ENCODE peak calls at places on chromosomes 12 and 14, in seven cellular contexts. One of them, this sample, is unnamed.

GRCh38 chr14:92744198-92744597 is 4.2 kb downstream of the LGMN start:
- DNase-seq in GM04504: no peak
- DNase-seq in kidney glomerular epithelial cell: no peak
- DNase-seq in stimulated activated CD4-positive, alpha-beta T cell treated with anti-CD3 and anti-CD28 coated beads, Interleukin-12 subunit alpha, Interleukin-12 subunit beta, amount 100 ng/mL, for 24 hours: no peak
- DNase-seq in NCI-H524: no peak
- DNase-seq in left lobe of liver: no peak
- DNase-seq in cardiac muscle cell: no peak
- DNase-seq in this sample: no peak

GRCh38 chr12:113186033-113186365 is 478 bp downstream of the RITA1 start:
- DNase-seq in NCI-H524: no peak
- DNase-seq in left lobe of liver: no peak
- DNase-seq in kidney glomerular epithelial cell: peak; percentile 28
- DNase-seq in GM04504: no peak
- DNase-seq in cardiac muscle cell: no peak
- DNase-seq in stimulated activated CD4-positive, alpha-beta T cell treated with anti-CD3 and anti-CD28 coated beads, Interleukin-12 subunit alpha, Interleukin-12 subunit beta, amount 100 ng/mL, for 24 hours: no peak
- DNase-seq in this sample: no peak

GRCh38 chr12:48977290-48978281 is 536 bp upstream of the WNT1 start:
- DNase-seq in GM04504: no peak
- DNase-seq in cardiac muscle cell: no peak
- DNase-seq in stimulated activated CD4-positive, alpha-beta T cell treated with anti-CD3 and anti-CD28 coated beads, Interleukin-12 subunit alpha, Interleukin-12 subunit beta, amount 100 ng/mL, for 24 hours: peak; percentile 84
- DNase-seq in NCI-H524: no peak
- DNase-seq in kidney glomerular epithelial cell: no peak
- DNase-seq in left lobe of liver: no peak
- DNase-seq in this sample: no peak

GRCh38 chr14:52917732-52918131 is 33.1 kb downstream of the FERMT2 start:
- DNase-seq in kidney glomerular epithelial cell: peak; percentile 67
- DNase-seq in cardiac muscle cell: no peak
- DNase-seq in stimulated activated CD4-positive, alpha-beta T cell treated with anti-CD3 and anti-CD28 coated beads, Interleukin-12 subunit alpha, Interleukin-12 subunit beta, amount 100 ng/mL, for 24 hours: no peak
- DNase-seq in left lobe of liver: peak; percentile 66
- DNase-seq in GM04504: no peak
- DNase-seq in NCI-H524: no peak
- DNase-seq in this sample: peak; percentile 59

GRCh38 chr14:100740196-100740825 is 13.6 kb downstream of the DLK1 start:
- DNase-seq in stimulated activated CD4-positive, alpha-beta T cell treated with anti-CD3 and anti-CD28 coated beads, Interleukin-12 subunit alpha, Interleukin-12 subunit beta, amount 100 ng/mL, for 24 hours: no peak
- DNase-seq in cardiac muscle cell: no peak
- DNase-seq in kidney glomerular epithelial cell: no peak
- DNase-seq in GM04504: no peak
- DNase-seq in left lobe of liver: no peak
- DNase-seq in NCI-H524: no peak
- DNase-seq in this sample: no peak

GRCh38 chr14:104977681-104978647 is at the start of gene AHNAK2:
- DNase-seq in GM04504: no peak
- DNase-seq in NCI-H524: peak; percentile 66
- DNase-seq in left lobe of liver: peak; percentile 83
- DNase-seq in stimulated activated CD4-positive, alpha-beta T cell treated with anti-CD3 and anti-CD28 coated beads, Interleukin-12 subunit alpha, Interleukin-12 subunit beta, amount 100 ng/mL, for 24 hours: peak; percentile 42
- DNase-seq in cardiac muscle cell: peak; percentile 95
- DNase-seq in kidney glomerular epithelial cell: peak; percentile 14
- DNase-seq in this sample: no peak

GRCh38 chr12:102883204-102883799 is 33.7 kb downstream of the PAH start:
- DNase-seq in NCI-H524: peak; percentile 41
- DNase-seq in GM04504: peak; percentile 8
- DNase-seq in stimulated activated CD4-positive, alpha-beta T cell treated with anti-CD3 and anti-CD28 coated beads, Interleukin-12 subunit alpha, Interleukin-12 subunit beta, amount 100 ng/mL, for 24 hours: peak; percentile 33
- DNase-seq in left lobe of liver: no peak
- DNase-seq in cardiac muscle cell: peak; percentile 73
- DNase-seq in kidney glomerular epithelial cell: peak; percentile 8
- DNase-seq in this sample: no peak

GRCh38 chr12:50926415-50926814 is 25.9 kb upstream of the HIGD1C start:
- DNase-seq in left lobe of liver: no peak
- DNase-seq in NCI-H524: no peak
- DNase-seq in stimulated activated CD4-positive, alpha-beta T cell treated with anti-CD3 and anti-CD28 coated beads, Interleukin-12 subunit alpha, Interleukin-12 subunit beta, amount 100 ng/mL, for 24 hours: no peak
- DNase-seq in cardiac muscle cell: no peak
- DNase-seq in GM04504: no peak
- DNase-seq in kidney glomerular epithelial cell: no peak
- DNase-seq in this sample: no peak

GRCh38 chr12:49236423-49236822 is 28.5 kb upstream of the TUBA1C start:
- DNase-seq in GM04504: no peak
- DNase-seq in left lobe of liver: no peak
- DNase-seq in NCI-H524: no peak
- DNase-seq in stimulated activated CD4-positive, alpha-beta T cell treated with anti-CD3 and anti-CD28 coated beads, Interleukin-12 subunit alpha, Interleukin-12 subunit beta, amount 100 ng/mL, for 24 hours: no peak
- DNase-seq in kidney glomerular epithelial cell: no peak
- DNase-seq in cardiac muscle cell: no peak
- DNase-seq in this sample: no peak

GRCh38 chr12:45655186-45655585 is 74.3 kb upstream of the ARID2 start:
- DNase-seq in NCI-H524: peak; percentile 69
- DNase-seq in GM04504: no peak
- DNase-seq in stimulated activated CD4-positive, alpha-beta T cell treated with anti-CD3 and anti-CD28 coated beads, Interleukin-12 subunit alpha, Interleukin-12 subunit beta, amount 100 ng/mL, for 24 hours: peak; percentile 4
- DNase-seq in left lobe of liver: no peak
- DNase-seq in kidney glomerular epithelial cell: no peak
- DNase-seq in cardiac muscle cell: peak; percentile 15
- DNase-seq in this sample: no peak

GRCh38 chr14:21257395-21258193 is 11.6 kb downstream of the HNRNPC start:
- DNase-seq in NCI-H524: no peak
- DNase-seq in cardiac muscle cell: no peak
- DNase-seq in stimulated activated CD4-positive, alpha-beta T cell treated with anti-CD3 and anti-CD28 coated beads, Interleukin-12 subunit alpha, Interleukin-12 subunit beta, amount 100 ng/mL, for 24 hours: no peak
- DNase-seq in kidney glomerular epithelial cell: no peak
- DNase-seq in GM04504: no peak
- DNase-seq in left lobe of liver: no peak
- DNase-seq in this sample: no peak

GRCh38 chr12:77189463-77189862 is 124.1 kb upstream of the E2F7 start:
- DNase-seq in stimulated activated CD4-positive, alpha-beta T cell treated with anti-CD3 and anti-CD28 coated beads, Interleukin-12 subunit alpha, Interleukin-12 subunit beta, amount 100 ng/mL, for 24 hours: no peak
- DNase-seq in NCI-H524: peak; percentile 12
- DNase-seq in left lobe of liver: no peak
- DNase-seq in GM04504: peak; percentile 60
- DNase-seq in kidney glomerular epithelial cell: no peak
- DNase-seq in cardiac muscle cell: no peak
- DNase-seq in this sample: no peak

GRCh38 chr12:125100551-125101434 is 35.6 kb downstream of the AACS start:
- DNase-seq in kidney glomerular epithelial cell: peak; percentile 36
- DNase-seq in cardiac muscle cell: no peak
- DNase-seq in GM04504: no peak
- DNase-seq in left lobe of liver: no peak
- DNase-seq in stimulated activated CD4-positive, alpha-beta T cell treated with anti-CD3 and anti-CD28 coated beads, Interleukin-12 subunit alpha, Interleukin-12 subunit beta, amount 100 ng/mL, for 24 hours: no peak
- DNase-seq in NCI-H524: peak; percentile 34
- DNase-seq in this sample: no peak

GRCh38 chr14:63616015-63616414 is 25.7 kb downstream of the WDR89 start:
- DNase-seq in stimulated activated CD4-positive, alpha-beta T cell treated with anti-CD3 and anti-CD28 coated beads, Interleukin-12 subunit alpha, Interleukin-12 subunit beta, amount 100 ng/mL, for 24 hours: no peak
- DNase-seq in GM04504: no peak
- DNase-seq in NCI-H524: no peak
- DNase-seq in cardiac muscle cell: no peak
- DNase-seq in kidney glomerular epithelial cell: no peak
- DNase-seq in left lobe of liver: no peak
- DNase-seq in this sample: no peak

GRCh38 chr14:104851896-104852663 is 13.0 kb upstream of the CEP170B start:
- DNase-seq in NCI-H524: no peak
- DNase-seq in GM04504: no peak
- DNase-seq in stimulated activated CD4-positive, alpha-beta T cell treated with anti-CD3 and anti-CD28 coated beads, Interleukin-12 subunit alpha, Interleukin-12 subunit beta, amount 100 ng/mL, for 24 hours: no peak
- DNase-seq in kidney glomerular epithelial cell: no peak
- DNase-seq in cardiac muscle cell: no peak
- DNase-seq in left lobe of liver: peak; percentile 35
- DNase-seq in this sample: no peak

GRCh38 chr14:80493620-80494019 is 282.3 kb upstream of the DIO2 start:
- DNase-seq in left lobe of liver: no peak
- DNase-seq in cardiac muscle cell: no peak
- DNase-seq in GM04504: no peak
- DNase-seq in kidney glomerular epithelial cell: no peak
- DNase-seq in stimulated activated CD4-positive, alpha-beta T cell treated with anti-CD3 and anti-CD28 coated beads, Interleukin-12 subunit alpha, Interleukin-12 subunit beta, amount 100 ng/mL, for 24 hours: no peak
- DNase-seq in NCI-H524: no peak
- DNase-seq in this sample: no peak

GRCh38 chr12:1612196-1612595 is 16.8 kb upstream of the WNT5B start:
- DNase-seq in GM04504: no peak
- DNase-seq in kidney glomerular epithelial cell: no peak
- DNase-seq in cardiac muscle cell: peak; percentile 34
- DNase-seq in NCI-H524: no peak
- DNase-seq in stimulated activated CD4-positive, alpha-beta T cell treated with anti-CD3 and anti-CD28 coated beads, Interleukin-12 subunit alpha, Interleukin-12 subunit beta, amount 100 ng/mL, for 24 hours: no peak
- DNase-seq in left lobe of liver: no peak
- DNase-seq in this sample: no peak

GRCh38 chr12:39145175-39145999 is 240.0 kb upstream of the CPNE8 start:
- DNase-seq in cardiac muscle cell: peak; percentile 5
- DNase-seq in NCI-H524: peak; percentile 39
- DNase-seq in left lobe of liver: no peak
- DNase-seq in GM04504: no peak
- DNase-seq in stimulated activated CD4-positive, alpha-beta T cell treated with anti-CD3 and anti-CD28 coated beads, Interleukin-12 subunit alpha, Interleukin-12 subunit beta, amount 100 ng/mL, for 24 hours: peak; percentile 51
- DNase-seq in kidney glomerular epithelial cell: no peak
- DNase-seq in this sample: no peak

GRCh38 chr12:25241171-25242020 is 9.3 kb downstream of the KRAS start:
- DNase-seq in NCI-H524: no peak
- DNase-seq in cardiac muscle cell: peak; percentile 51
- DNase-seq in left lobe of liver: no peak
- DNase-seq in kidney glomerular epithelial cell: peak; percentile 34
- DNase-seq in GM04504: no peak
- DNase-seq in stimulated activated CD4-positive, alpha-beta T cell treated with anti-CD3 and anti-CD28 coated beads, Interleukin-12 subunit alpha, Interleukin-12 subunit beta, amount 100 ng/mL, for 24 hours: no peak
- DNase-seq in this sample: no peak

GRCh38 chr12:30980886-30981662 is 54.5 kb downstream of the TSPAN11 start:
- DNase-seq in GM04504: no peak
- DNase-seq in stimulated activated CD4-positive, alpha-beta T cell treated with anti-CD3 and anti-CD28 coated beads, Interleukin-12 subunit alpha, Interleukin-12 subunit beta, amount 100 ng/mL, for 24 hours: no peak
- DNase-seq in left lobe of liver: no peak
- DNase-seq in cardiac muscle cell: peak; percentile 44
- DNase-seq in NCI-H524: no peak
- DNase-seq in kidney glomerular epithelial cell: no peak
- DNase-seq in this sample: no peak

GRCh38 chr14:96225745-96226151 is 21.1 kb downstream of the BDKRB2 start:
- DNase-seq in cardiac muscle cell: peak; percentile 55
- DNase-seq in NCI-H524: no peak
- DNase-seq in kidney glomerular epithelial cell: no peak
- DNase-seq in left lobe of liver: no peak
- DNase-seq in GM04504: peak; percentile 26
- DNase-seq in stimulated activated CD4-positive, alpha-beta T cell treated with anti-CD3 and anti-CD28 coated beads, Interleukin-12 subunit alpha, Interleukin-12 subunit beta, amount 100 ng/mL, for 24 hours: no peak
- DNase-seq in this sample: no peak

GRCh38 chr12:88181881-88182280 is 39.8 kb downstream of the TMTC3 start:
- DNase-seq in left lobe of liver: no peak
- DNase-seq in cardiac muscle cell: no peak
- DNase-seq in GM04504: no peak
- DNase-seq in kidney glomerular epithelial cell: no peak
- DNase-seq in NCI-H524: no peak
- DNase-seq in stimulated activated CD4-positive, alpha-beta T cell treated with anti-CD3 and anti-CD28 coated beads, Interleukin-12 subunit alpha, Interleukin-12 subunit beta, amount 100 ng/mL, for 24 hours: no peak
- DNase-seq in this sample: no peak

GRCh38 chr14:30808576-30808975 is 65.8 kb upstream of the COCH start:
- DNase-seq in GM04504: no peak
- DNase-seq in stimulated activated CD4-positive, alpha-beta T cell treated with anti-CD3 and anti-CD28 coated beads, Interleukin-12 subunit alpha, Interleukin-12 subunit beta, amount 100 ng/mL, for 24 hours: no peak
- DNase-seq in NCI-H524: no peak
- DNase-seq in cardiac muscle cell: no peak
- DNase-seq in kidney glomerular epithelial cell: peak; percentile 28
- DNase-seq in left lobe of liver: no peak
- DNase-seq in this sample: no peak

GRCh38 chr12:67515679-67516363 is 132.7 kb upstream of the DYRK2 start:
- DNase-seq in GM04504: no peak
- DNase-seq in NCI-H524: no peak
- DNase-seq in stimulated activated CD4-positive, alpha-beta T cell treated with anti-CD3 and anti-CD28 coated beads, Interleukin-12 subunit alpha, Interleukin-12 subunit beta, amount 100 ng/mL, for 24 hours: no peak
- DNase-seq in left lobe of liver: no peak
- DNase-seq in kidney glomerular epithelial cell: no peak
- DNase-seq in cardiac muscle cell: no peak
- DNase-seq in this sample: no peak

GRCh38 chr12:1795221-1795784 is 25.1 kb upstream of the LRTM2 start:
- DNase-seq in kidney glomerular epithelial cell: no peak
- DNase-seq in NCI-H524: no peak
- DNase-seq in cardiac muscle cell: no peak
- DNase-seq in left lobe of liver: peak; percentile 50
- DNase-seq in GM04504: no peak
- DNase-seq in stimulated activated CD4-positive, alpha-beta T cell treated with anti-CD3 and anti-CD28 coated beads, Interleukin-12 subunit alpha, Interleukin-12 subunit beta, amount 100 ng/mL, for 24 hours: no peak
- DNase-seq in this sample: no peak

GRCh38 chr12:108447168-108447840 is 67.8 kb upstream of the FICD start:
- DNase-seq in GM04504: peak; percentile 2
- DNase-seq in NCI-H524: no peak
- DNase-seq in left lobe of liver: no peak
- DNase-seq in cardiac muscle cell: no peak
- DNase-seq in stimulated activated CD4-positive, alpha-beta T cell treated with anti-CD3 and anti-CD28 coated beads, Interleukin-12 subunit alpha, Interleukin-12 subunit beta, amount 100 ng/mL, for 24 hours: no peak
- DNase-seq in kidney glomerular epithelial cell: no peak
- DNase-seq in this sample: no peak

GRCh38 chr14:23055621-23056256 is 1.6 kb downstream of the CDH24 start:
- DNase-seq in NCI-H524: no peak
- DNase-seq in cardiac muscle cell: no peak
- DNase-seq in stimulated activated CD4-positive, alpha-beta T cell treated with anti-CD3 and anti-CD28 coated beads, Interleukin-12 subunit alpha, Interleukin-12 subunit beta, amount 100 ng/mL, for 24 hours: no peak
- DNase-seq in left lobe of liver: no peak
- DNase-seq in GM04504: no peak
- DNase-seq in kidney glomerular epithelial cell: no peak
- DNase-seq in this sample: no peak

GRCh38 chr12:102567031-102567985 is 86.9 kb upstream of the IGF1 start:
- DNase-seq in GM04504: peak; percentile 58
- DNase-seq in NCI-H524: no peak
- DNase-seq in stimulated activated CD4-positive, alpha-beta T cell treated with anti-CD3 and anti-CD28 coated beads, Interleukin-12 subunit alpha, Interleukin-12 subunit beta, amount 100 ng/mL, for 24 hours: no peak
- DNase-seq in kidney glomerular epithelial cell: peak; percentile 92
- DNase-seq in left lobe of liver: no peak
- DNase-seq in cardiac muscle cell: no peak
- DNase-seq in this sample: no peak

GRCh38 chr12:92597997-92598396 is 104.8 kb upstream of the PLEKHG7 start:
- DNase-seq in kidney glomerular epithelial cell: peak; percentile 8
- DNase-seq in GM04504: no peak
- DNase-seq in NCI-H524: no peak
- DNase-seq in left lobe of liver: no peak
- DNase-seq in cardiac muscle cell: no peak
- DNase-seq in stimulated activated CD4-positive, alpha-beta T cell treated with anti-CD3 and anti-CD28 coated beads, Interleukin-12 subunit alpha, Interleukin-12 subunit beta, amount 100 ng/mL, for 24 hours: no peak
- DNase-seq in this sample: no peak

GRCh38 chr14:56659361-56659760 is 79.8 kb downstream of the TMEM260 start:
- DNase-seq in kidney glomerular epithelial cell: no peak
- DNase-seq in NCI-H524: no peak
- DNase-seq in cardiac muscle cell: peak; percentile 6
- DNase-seq in stimulated activated CD4-positive, alpha-beta T cell treated with anti-CD3 and anti-CD28 coated beads, Interleukin-12 subunit alpha, Interleukin-12 subunit beta, amount 100 ng/mL, for 24 hours: no peak
- DNase-seq in left lobe of liver: no peak
- DNase-seq in GM04504: no peak
- DNase-seq in this sample: no peak

GRCh38 chr12:52427083-52427482 is 7.1 kb downstream of the KRT75 start:
- DNase-seq in cardiac muscle cell: no peak
- DNase-seq in NCI-H524: no peak
- DNase-seq in left lobe of liver: no peak
- DNase-seq in stimulated activated CD4-positive, alpha-beta T cell treated with anti-CD3 and anti-CD28 coated beads, Interleukin-12 subunit alpha, Interleukin-12 subunit beta, amount 100 ng/mL, for 24 hours: no peak
- DNase-seq in GM04504: no peak
- DNase-seq in kidney glomerular epithelial cell: no peak
- DNase-seq in this sample: no peak

GRCh38 chr14:34049769-34050168 is 98.9 kb upstream of the EGLN3 start:
- DNase-seq in stimulated activated CD4-positive, alpha-beta T cell treated with anti-CD3 and anti-CD28 coated beads, Interleukin-12 subunit alpha, Interleukin-12 subunit beta, amount 100 ng/mL, for 24 hours: no peak
- DNase-seq in kidney glomerular epithelial cell: no peak
- DNase-seq in left lobe of liver: no peak
- DNase-seq in NCI-H524: no peak
- DNase-seq in cardiac muscle cell: no peak
- DNase-seq in GM04504: no peak
- DNase-seq in this sample: no peak

GRCh38 chr12:55899035-55899434 is 28.7 kb downstream of the PYM1 start:
- DNase-seq in GM04504: no peak
- DNase-seq in kidney glomerular epithelial cell: no peak
- DNase-seq in NCI-H524: no peak
- DNase-seq in left lobe of liver: no peak
- DNase-seq in stimulated activated CD4-positive, alpha-beta T cell treated with anti-CD3 and anti-CD28 coated beads, Interleukin-12 subunit alpha, Interleukin-12 subunit beta, amount 100 ng/mL, for 24 hours: peak; percentile 11
- DNase-seq in cardiac muscle cell: no peak
- DNase-seq in this sample: no peak

GRCh38 chr12:18139989-18140596 is 50.1 kb upstream of the RERGL start:
- DNase-seq in NCI-H524: no peak
- DNase-seq in stimulated activated CD4-positive, alpha-beta T cell treated with anti-CD3 and anti-CD28 coated beads, Interleukin-12 subunit alpha, Interleukin-12 subunit beta, amount 100 ng/mL, for 24 hours: no peak
- DNase-seq in cardiac muscle cell: peak; percentile 40
- DNase-seq in left lobe of liver: no peak
- DNase-seq in kidney glomerular epithelial cell: peak; percentile 60
- DNase-seq in GM04504: peak; percentile 2
- DNase-seq in this sample: peak; percentile 7

GRCh38 chr12:8980137-8980536 is 9.2 kb upstream of the KLRG1 start:
- DNase-seq in cardiac muscle cell: no peak
- DNase-seq in NCI-H524: no peak
- DNase-seq in GM04504: no peak
- DNase-seq in left lobe of liver: no peak
- DNase-seq in kidney glomerular epithelial cell: no peak
- DNase-seq in stimulated activated CD4-positive, alpha-beta T cell treated with anti-CD3 and anti-CD28 coated beads, Interleukin-12 subunit alpha, Interleukin-12 subunit beta, amount 100 ng/mL, for 24 hours: no peak
- DNase-seq in this sample: no peak

GRCh38 chr12:6230321-6231110 is 30.3 kb downstream of the CD9 start:
- DNase-seq in kidney glomerular epithelial cell: peak; percentile 36
- DNase-seq in cardiac muscle cell: no peak
- DNase-seq in stimulated activated CD4-positive, alpha-beta T cell treated with anti-CD3 and anti-CD28 coated beads, Interleukin-12 subunit alpha, Interleukin-12 subunit beta, amount 100 ng/mL, for 24 hours: peak; percentile 47
- DNase-seq in NCI-H524: no peak
- DNase-seq in GM04504: no peak
- DNase-seq in left lobe of liver: no peak
- DNase-seq in this sample: no peak

GRCh38 chr14:99064262-99064954 is 207.6 kb downstream of the BCL11B start:
- DNase-seq in GM04504: no peak
- DNase-seq in stimulated activated CD4-positive, alpha-beta T cell treated with anti-CD3 and anti-CD28 coated beads, Interleukin-12 subunit alpha, Interleukin-12 subunit beta, amount 100 ng/mL, for 24 hours: no peak
- DNase-seq in NCI-H524: no peak
- DNase-seq in cardiac muscle cell: no peak
- DNase-seq in kidney glomerular epithelial cell: no peak
- DNase-seq in left lobe of liver: no peak
- DNase-seq in this sample: no peak

GRCh38 chr14:91883770-91884169 is 16.4 kb upstream of the TC2N start:
- DNase-seq in left lobe of liver: no peak
- DNase-seq in NCI-H524: no peak
- DNase-seq in cardiac muscle cell: no peak
- DNase-seq in GM04504: no peak
- DNase-seq in stimulated activated CD4-positive, alpha-beta T cell treated with anti-CD3 and anti-CD28 coated beads, Interleukin-12 subunit alpha, Interleukin-12 subunit beta, amount 100 ng/mL, for 24 hours: no peak
- DNase-seq in kidney glomerular epithelial cell: no peak
- DNase-seq in this sample: no peak